ENCODE peak calls at places on chromosomes 11 and 22, in five cellular contexts. O is prostate gland, L is PC-3, U is esophagus squamous epithelium, T is pancreas. R is an unnamed sample.

GRCh38 chr11:117586392-117586791 is 210.6 kb downstream of the DSCAML1 start:
- DNase-seq in L (no peak), T (no peak), O (no peak), U (no peak), R (no peak)

GRCh38 chr11:78161937-78162336 is 22.5 kb upstream of the ALG8 start:
- DNase-seq in U (no peak), T (no peak), O (no peak), L (no peak), R (no peak)

GRCh38 chr11:62554377-62554776 is 7.8 kb upstream of the AHNAK start:
- DNase-seq in O (no peak), T (no peak), L (no peak), U (no peak), R (no peak)

GRCh38 chr22:31734512-31734911 is 15.4 kb downstream of the PRR14L start:
- DNase-seq in U (no peak), O (no peak), T (no peak), L (peak), R (no peak)

GRCh38 chr11:76702378-76703128 is 32.0 kb upstream of the LRRC32 start:
- DNase-seq in T (no peak), L (no peak), O (no peak), U (no peak), R (no peak)

GRCh38 chr11:128365044-128365443 is 222.3 kb downstream of the ETS1 start:
- DNase-seq in O (no peak), U (no peak), T (no peak), L (peak), R (no peak)

GRCh38 chr11:19959697-19960096 is 200.6 kb downstream of the DBX1 start:
- DNase-seq in L (no peak), T (no peak), U (no peak), O (no peak), R (no peak)

GRCh38 chr22:36147196-36147788 is 13.3 kb downstream of the APOL3 start:
- DNase-seq in L (no peak), U (no peak), T (no peak), O (no peak), R (no peak)

GRCh38 chr11:30585067-30585891 is 874 bp downstream of the MPPED2 start:
- DNase-seq in U (no peak), L (no peak), T (peak), O (peak), R (no peak)

GRCh38 chr11:28820296-28820989 is 712.3 kb downstream of the METTL15 start:
- DNase-seq in L (no peak), O (no peak), T (no peak), U (no peak), R (no peak)

GRCh38 chr11:8309862-8310261 is 46.2 kb upstream of the LMO1 start:
- DNase-seq in U (no peak), O (no peak), L (peak), T (no peak), R (peak)

GRCh38 chr11:58592760-58593472 is 14.1 kb downstream of the ZFP91 start:
- DNase-seq in T (no peak), O (no peak), L (peak), U (no peak), R (no peak)

GRCh38 chr11:109514313-109515018 is 92.5 kb downstream of the C11orf87 start:
- DNase-seq in T (no peak), O (no peak), L (no peak), U (no peak), R (no peak)

GRCh38 chr11:863389-864117 is 20.9 kb downstream of the TSPAN4 start:
- DNase-seq in U (no peak), L (no peak), O (no peak), T (no peak), R (no peak)

GRCh38 chr22:21760640-21761039 is 25.0 kb upstream of the YPEL1 start:
- DNase-seq in U (no peak), T (no peak), L (peak), O (no peak), R (no peak)

GRCh38 chr22:48577014-48577690 is 1250.5 kb downstream of the BRD1 start:
- DNase-seq in U (no peak), T (no peak), L (no peak), O (no peak), R (no peak)

GRCh38 chr11:9473408-9473807 is 12.6 kb downstream of the ZNF143 start:
- DNase-seq in T (no peak), O (no peak), L (no peak), U (no peak), R (no peak)

GRCh38 chr11:111303476-111303875 is 5.1 kb downstream of the POU2AF3 start:
- DNase-seq in L (peak), T (no peak), U (no peak), O (peak), R (no peak)

GRCh38 chr11:63939351-63939920 is 634 bp downstream of the NAA40 start:
- DNase-seq in U (no peak), O (no peak), T (no peak), L (peak), R (no peak)

GRCh38 chr22:32204856-32205722 is at the start of gene RFPL2:
- DNase-seq in T (peak), U (no peak), O (no peak), L (no peak), R (no peak)

GRCh38 chr22:24053481-24054226 is 42.5 kb downstream of the CABIN1 start:
- DNase-seq in L (no peak), T (no peak), U (no peak), O (no peak), R (no peak)

GRCh38 chr11:59208956-59209355 is 3.8 kb downstream of the MPEG1 start:
- DNase-seq in T (no peak), U (no peak), O (no peak), L (no peak), R (no peak)

GRCh38 chr11:123546515-123546914 is 107.9 kb downstream of the SCN3B start:
- DNase-seq in L (peak), T (no peak), O (no peak), U (no peak), R (no peak)

GRCh38 chr11:102026975-102027374 is 20.3 kb upstream of the CFAP300 start:
- DNase-seq in L (no peak), T (no peak), O (no peak), U (no peak), R (no peak)

GRCh38 chr11:65662247-65662801 is 392 bp downstream of the RELA start:
- DNase-seq in O (no peak), T (no peak), L (peak), U (no peak), R (no peak)

GRCh38 chr11:78795862-78796261 is 221.2 kb upstream of the NARS2 start:
- DNase-seq in L (peak), U (no peak), T (no peak), O (no peak), R (no peak)

GRCh38 chr22:45239378-45240136 is 1.1 kb downstream of the KIAA0930 start:
- DNase-seq in T (no peak), O (no peak), L (no peak), U (no peak), R (no peak)

GRCh38 chr11:71304491-71304890 is 52.1 kb upstream of the SHANK2 start:
- DNase-seq in T (no peak), O (no peak), U (no peak), L (no peak), R (no peak)

GRCh38 chr11:21472256-21472655 is 720.6 kb upstream of the ANO5 start:
- DNase-seq in U (no peak), L (no peak), O (no peak), T (no peak), R (no peak)

GRCh38 chr22:37244114-37244921 is at the start of gene RAC2:
- DNase-seq in U (peak), O (no peak), L (peak), T (no peak), R (peak)

GRCh38 chr22:50517495-50518260 is 7.7 kb downstream of the SCO2 start:
- DNase-seq in L (no peak), U (no peak), T (peak), O (no peak), R (no peak)

GRCh38 chr11:74013141-74013540 is 4.3 kb upstream of the UCP3 start:
- DNase-seq in O (no peak), L (no peak), T (no peak), U (no peak), R (no peak)
- TF ChIP-seq CTCF in O (no peak), L (no peak), T (no peak), U (no peak), R (no peak)

DNA sequence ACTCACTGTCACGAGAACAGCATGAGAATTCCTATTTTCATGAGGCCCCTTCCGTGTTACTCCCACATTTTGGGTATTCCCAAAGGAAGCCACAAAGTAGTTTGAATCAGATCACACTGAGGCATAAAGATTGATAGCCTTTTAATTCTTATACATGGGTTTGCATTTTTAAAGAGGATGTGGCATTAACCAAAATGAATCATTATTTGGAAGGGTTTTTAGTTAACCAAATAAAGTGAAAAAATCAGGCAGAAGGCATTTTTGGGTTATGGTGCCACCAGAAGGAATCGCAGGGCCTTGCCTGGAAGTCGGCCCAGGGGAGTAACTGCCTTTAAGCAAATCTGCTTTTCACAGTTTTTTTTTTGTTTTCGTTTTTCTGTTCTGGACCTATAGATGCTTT is 55.4 kb downstream of the HSD17B12 start:
- DNase-seq in T (no peak), O (no peak), U (no peak), L (peak), R (no peak)
- TF ChIP-seq CTCF in T (no peak), O (no peak), U (no peak), L (peak), R (no peak)

DNA sequence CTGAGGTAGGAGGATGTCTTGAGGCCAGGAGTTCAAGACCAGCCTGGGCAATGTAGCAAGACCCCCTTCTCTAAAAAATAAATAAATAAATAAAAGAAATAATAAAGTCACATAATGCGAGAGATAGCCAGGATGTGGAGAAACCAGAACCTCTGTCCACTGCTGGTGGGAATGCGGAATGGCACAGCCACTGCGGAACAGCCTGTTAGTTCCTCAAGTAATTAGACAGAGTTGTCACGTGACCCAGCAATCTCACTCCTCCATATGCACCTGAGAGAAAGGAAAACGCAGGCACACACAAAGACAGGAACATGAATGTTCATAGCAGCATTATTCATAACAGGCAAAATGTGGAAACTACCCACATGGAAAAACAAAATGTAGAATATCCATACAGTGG is 27.5 kb downstream of the LIF start:
- DNase-seq in U (no peak), T (no peak), O (no peak), L (no peak), R (no peak)
- TF ChIP-seq CTCF in U (no peak), T (no peak), O (no peak), L (no peak), R (no peak)

GRCh38 chr11:60607483-60607882 is 91.9 kb upstream of the MS4A8 start:
- DNase-seq in U (no peak), L (no peak), O (no peak), T (no peak), R (no peak)
- TF ChIP-seq CTCF in U (no peak), L (no peak), O (no peak), T (no peak), R (no peak)

GRCh38 chr22:40654522-40655167 is 18.1 kb upstream of the MRTFA start:
- DNase-seq in U (no peak), T (no peak), O (peak), L (peak), R (no peak)
- TF ChIP-seq CTCF in U (peak), T (no peak), O (no peak), L (no peak), R (peak)

DNA sequence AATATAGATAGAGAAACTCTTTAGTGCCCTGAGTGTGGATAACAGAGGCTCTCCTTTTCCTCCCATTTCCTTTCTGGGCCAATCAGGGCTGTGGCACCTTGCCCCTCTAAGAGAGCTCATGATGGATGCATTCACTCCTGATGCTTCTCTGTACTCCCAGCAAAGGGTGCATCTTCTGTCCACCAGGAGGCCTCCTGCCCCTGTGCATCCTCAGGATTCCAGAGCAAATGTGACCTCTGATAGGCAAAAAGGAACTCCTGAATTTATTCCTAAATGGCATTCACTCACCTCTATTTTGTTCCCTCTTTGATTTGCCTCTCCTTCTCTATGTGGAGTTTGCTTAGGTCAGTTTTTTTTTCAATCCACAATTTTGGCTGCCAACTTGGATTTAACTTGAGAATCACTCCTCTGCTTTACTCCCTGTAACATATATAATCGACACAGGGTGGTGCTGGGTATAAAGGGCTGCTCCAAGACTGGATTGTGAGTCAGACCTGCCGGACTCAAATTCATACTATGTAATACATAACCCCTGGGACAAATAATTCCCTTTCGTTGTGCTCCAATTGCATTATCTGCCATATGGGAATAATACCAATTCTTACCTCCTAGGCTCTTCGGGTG is 1.1 kb upstream of the MRGPRX4 start:
- DNase-seq in L (peak), O (no peak), U (no peak), T (no peak), R (no peak)
- TF ChIP-seq CTCF in L (peak), O (no peak), U (no peak), T (no peak), R (no peak)

DNA sequence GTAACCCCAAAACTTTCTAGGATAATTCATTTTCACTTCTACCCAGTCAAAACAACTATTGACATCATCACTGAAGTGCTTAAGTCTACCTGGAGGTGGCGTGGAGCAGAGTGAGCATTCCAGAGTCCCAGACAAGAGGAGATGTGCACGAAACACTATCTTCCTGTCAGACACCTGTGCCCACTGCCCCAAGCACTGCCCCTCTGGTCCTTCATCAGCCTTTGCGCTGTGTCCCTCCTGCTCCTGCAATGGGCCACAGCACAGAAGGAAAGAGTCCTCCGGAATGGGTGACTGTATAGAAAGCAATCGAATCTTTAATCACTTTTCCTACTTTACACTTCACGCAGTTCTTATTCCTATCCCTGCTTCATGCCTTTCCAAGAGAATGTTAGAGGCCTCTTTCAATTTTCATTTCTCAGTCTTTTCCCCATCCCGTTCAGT is 512 bp upstream of the GRIA4 start:
- DNase-seq in L (peak), U (no peak), T (peak), O (no peak), R (no peak)
- TF ChIP-seq CTCF in L (peak), U (no peak), T (no peak), O (no peak), R (no peak)

GRCh38 chr11:46295312-46295995 is 18.0 kb downstream of the CREB3L1 start:
- DNase-seq in T (peak), O (peak), U (no peak), L (no peak), R (peak)
- TF ChIP-seq CTCF in T (no peak), O (no peak), U (no peak), L (no peak), R (no peak)

DNA sequence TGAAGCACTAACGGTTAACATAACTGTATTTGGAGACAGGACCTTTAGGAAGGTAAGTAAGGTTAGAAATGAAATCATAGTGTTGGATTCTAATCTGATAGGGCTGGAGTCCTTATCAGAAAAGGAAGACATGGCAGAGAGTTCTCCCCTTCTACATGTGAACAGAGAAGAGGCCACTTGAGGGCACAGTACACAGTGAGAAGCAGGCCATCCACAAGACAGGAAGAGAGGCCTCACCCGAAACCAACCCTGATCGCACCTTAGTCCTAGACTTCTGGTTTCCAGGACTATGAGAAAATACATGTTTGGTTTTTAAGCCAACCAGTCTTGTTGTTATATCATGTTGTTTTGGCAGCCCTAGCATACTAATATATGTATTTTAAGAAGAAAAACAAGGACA is 170.0 kb downstream of the LRRC4C start:
- DNase-seq in L (no peak), U (no peak), O (no peak), T (no peak), R (no peak)
- TF ChIP-seq CTCF in L (no peak), U (no peak), O (no peak), T (no peak), R (no peak)